ENCODE peak calls at places on chromosomes 5 and 9, in seven cellular contexts. D is nephron progenitor cell, Z is natural killer cell, N is fibroblast of lung, P is choroid plexus epithelial cell, A is fibroblast of the aortic adventitia, L is upper lobe of left lung. E is an unnamed sample.

GRCh38 chr5:59124983-59125960 is 542.4 kb downstream of the RAB3C start:
- DNase-seq in L (no peak), P (peak; percentile 75), Z (no peak), A (no peak), D (peak; percentile 54), N (peak; percentile 57), E (no peak)

GRCh38 chr5:119019431-119020348 is 31.3 kb upstream of the DTWD2 start:
- DNase-seq in Z (no peak), P (no peak), L (peak; percentile 44), D (no peak), N (no peak), A (no peak), E (no peak)

GRCh38 chr5:3599283-3600105 is 3.9 kb downstream of the IRX1 start:
- DNase-seq in D (peak; percentile 63), A (no peak), N (no peak), P (no peak), Z (no peak), L (no peak), E (no peak)

GRCh38 chr5:115588640-115589039 is 13.6 kb downstream of the TICAM2 start:
- DNase-seq in D (no peak), N (no peak), L (no peak), P (no peak), A (no peak), Z (no peak), E (no peak)

GRCh38 chr5:138844812-138845513 is 30.2 kb downstream of the LRRTM2 start:
- DNase-seq in D (no peak), N (peak; percentile 62), Z (no peak), L (no peak), P (peak; percentile 68), A (peak; percentile 90), E (no peak)

GRCh38 chr5:140245354-140245753 is 57.5 kb downstream of the PFDN1 start:
- DNase-seq in D (no peak), L (no peak), N (peak; percentile 19), P (no peak), A (no peak), Z (no peak), E (no peak)

GRCh38 chr5:158560170-158560569 is 539.5 kb downstream of the EBF1 start:
- DNase-seq in Z (no peak), D (no peak), L (no peak), N (no peak), A (peak; percentile 7), P (peak; percentile 56), E (no peak)

GRCh38 chr5:73540192-73540591 is 25.2 kb downstream of the ANKRA2 start:
- DNase-seq in N (peak; percentile 32), A (peak; percentile 35), L (no peak), D (no peak), P (peak; percentile 58), Z (no peak), E (no peak)

GRCh38 chr5:82422751-82423181 is 144.6 kb upstream of the RPS23 start:
- DNase-seq in N (peak; percentile 43), P (no peak), L (peak; percentile 25), A (peak; percentile 96), Z (no peak), D (no peak), E (no peak)

GRCh38 chr9:132160802-132161742 is 786 bp upstream of the NTNG2 start:
- DNase-seq in P (peak; percentile 84), A (peak; percentile 80), D (peak; percentile 41), Z (peak; percentile 60), L (peak; percentile 60), N (peak; percentile 74), E (no peak)

GRCh38 chr5:41009228-41009627 is 61.9 kb downstream of the MROH2B start:
- DNase-seq in Z (no peak), N (no peak), L (no peak), P (no peak), D (no peak), A (peak; percentile 49), E (no peak)

GRCh38 chr5:61333351-61334223 is 1.5 kb downstream of the ZSWIM6 start:
- DNase-seq in Z (peak; percentile 41), N (no peak), L (peak; percentile 66), D (peak; percentile 52), A (peak; percentile 32), P (no peak), E (peak; percentile 44)

GRCh38 chr5:154593091-154593490 is 115.1 kb upstream of the HAND1 start:
- DNase-seq in A (peak; percentile 74), L (no peak), P (peak; percentile 70), N (peak; percentile 83), Z (no peak), D (no peak), E (no peak)

GRCh38 chr5:172973931-172974330 is 9.6 kb upstream of the ATP6V0E1 start:
- DNase-seq in Z (no peak), L (no peak), D (no peak), P (peak; percentile 69), N (no peak), A (no peak), E (no peak)

GRCh38 chr5:91225848-91226686 is 157.1 kb downstream of the ARRDC3 start:
- DNase-seq in L (peak; percentile 59), N (no peak), Z (peak; percentile 26), D (peak; percentile 16), P (no peak), A (no peak), E (peak; percentile 20)

GRCh38 chr5:37720550-37720952 is 119.3 kb downstream of the GDNF start:
- DNase-seq in N (no peak), L (no peak), A (no peak), Z (no peak), P (no peak), D (no peak), E (no peak)

GRCh38 chr5:114447084-114447773 is 85.4 kb downstream of the KCNN2 start:
- DNase-seq in D (no peak), N (peak; percentile 15), Z (no peak), P (peak; percentile 19), A (no peak), L (no peak), E (no peak)
- TF ChIP-seq CTCF in D (peak; percentile 32), N (peak; percentile 21), Z (no peak), P (peak; percentile 40), A (peak; percentile 25), L (no peak), E (peak; percentile 49)

GRCh38 chr5:149425729-149426128 is 46.6 kb upstream of the IL17B start:
- DNase-seq in N (no peak), D (no peak), A (no peak), L (no peak), P (no peak), Z (no peak), E (no peak)

GRCh38 chr5:149421834-149422233 is 42.7 kb upstream of the IL17B start:
- DNase-seq in P (peak; percentile 63), L (no peak), A (peak; percentile 49), N (peak; percentile 83), D (no peak), Z (no peak), E (no peak)

GRCh38 chr5:149424371-149425315 is 45.6 kb upstream of the IL17B start:
- DNase-seq in N (no peak), Z (no peak), A (no peak), L (no peak), P (no peak), D (no peak), E (no peak)

GRCh38 chr5:149422429-149423286 is 43.6 kb upstream of the IL17B start:
- DNase-seq in Z (no peak), A (peak; percentile 82), N (peak; percentile 98), D (peak; percentile 79), L (peak; percentile 45), P (peak; percentile 90), E (no peak)

DNA sequence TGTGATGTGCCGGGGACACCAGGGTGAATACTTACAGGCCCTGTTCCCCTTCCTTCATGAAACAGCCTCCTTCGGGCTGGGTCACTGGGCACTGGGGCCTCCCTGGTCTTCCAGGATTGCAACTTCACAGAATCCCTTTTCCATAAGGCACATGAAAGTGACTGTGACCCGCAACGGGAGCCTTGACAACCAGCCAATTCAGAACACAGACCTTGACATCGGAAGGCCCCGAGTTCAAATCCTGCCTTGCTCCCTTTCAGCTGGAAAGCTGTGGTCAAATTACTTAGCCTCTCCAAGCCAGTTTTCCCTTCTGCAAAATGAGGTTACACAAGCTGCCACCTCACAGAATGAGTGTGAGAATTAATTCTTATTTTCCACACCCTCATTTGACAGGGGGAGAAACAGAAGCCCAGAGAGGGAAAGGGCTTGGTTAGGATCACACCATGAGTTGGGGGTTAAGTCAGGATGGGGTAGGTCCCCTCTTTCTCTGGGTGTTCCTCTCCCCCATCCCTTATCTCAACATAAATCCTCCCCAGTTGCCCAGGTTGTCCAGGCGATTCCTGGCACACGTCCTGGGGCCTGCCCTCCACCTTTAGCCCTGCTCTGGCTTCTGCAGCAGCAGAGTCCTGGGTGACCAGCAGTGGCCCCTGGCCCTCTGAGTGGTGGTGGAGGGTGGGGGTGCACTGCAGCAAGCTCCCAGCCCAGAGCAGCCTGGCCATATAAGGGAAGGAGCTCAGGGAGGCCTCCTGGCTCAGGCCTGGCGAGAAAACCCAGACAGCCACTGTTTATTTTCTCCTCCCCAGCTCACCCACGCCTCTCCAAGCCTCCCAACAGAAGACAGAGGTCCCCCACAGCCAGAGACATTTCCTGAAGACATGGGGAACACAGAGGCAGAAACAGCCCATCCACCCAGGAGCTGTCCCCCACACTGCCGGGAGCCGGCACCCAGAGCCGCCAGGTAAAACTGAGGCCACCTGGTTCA is 44.5 kb upstream of the IL17B start:
- DNase-seq in N (peak; percentile 89), Z (no peak), P (peak; percentile 88), L (no peak), D (no peak), A (no peak), E (no peak)
- TF ChIP-seq CTCF in N (no peak), Z (no peak), P (peak; percentile 11), L (no peak), D (no peak), A (no peak), E (no peak)

DNA sequence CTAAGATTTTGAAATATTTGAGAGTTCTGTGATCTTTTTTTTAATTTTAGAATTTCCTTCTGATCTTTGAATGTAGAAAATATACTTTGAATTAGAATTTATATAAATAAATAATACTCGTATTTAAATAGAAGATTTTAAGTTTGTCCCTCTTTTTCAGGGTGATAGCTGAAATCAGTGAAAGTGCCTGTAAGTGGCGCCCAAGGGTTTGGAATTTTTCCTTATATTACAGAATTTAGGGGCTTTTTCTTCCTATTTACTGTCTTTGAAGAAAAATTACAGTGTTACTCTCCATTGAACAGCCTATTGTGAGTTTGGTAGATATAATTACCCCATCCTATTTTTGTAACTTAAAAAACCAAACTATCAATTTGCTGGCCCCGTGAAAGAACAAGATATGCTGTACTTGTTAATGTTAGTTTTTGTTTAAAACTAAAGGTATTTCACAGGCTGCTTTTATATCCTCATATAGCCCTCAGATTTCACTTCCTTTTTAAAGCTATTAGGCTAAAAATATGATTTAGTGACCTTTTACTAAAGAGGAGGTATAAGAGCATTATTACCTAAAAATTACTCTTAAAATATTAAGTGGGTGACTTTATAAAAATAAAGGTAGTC is 3.2 kb downstream of the MAP3K1 start:
- DNase-seq in A (peak; percentile 53), N (peak; percentile 73), D (no peak), L (no peak), P (peak; percentile 76), Z (no peak), E (no peak)
- TF ChIP-seq CTCF in A (peak; percentile 44), N (peak; percentile 29), D (peak; percentile 24), L (no peak), P (peak; percentile 53), Z (no peak), E (peak; percentile 33)

DNA sequence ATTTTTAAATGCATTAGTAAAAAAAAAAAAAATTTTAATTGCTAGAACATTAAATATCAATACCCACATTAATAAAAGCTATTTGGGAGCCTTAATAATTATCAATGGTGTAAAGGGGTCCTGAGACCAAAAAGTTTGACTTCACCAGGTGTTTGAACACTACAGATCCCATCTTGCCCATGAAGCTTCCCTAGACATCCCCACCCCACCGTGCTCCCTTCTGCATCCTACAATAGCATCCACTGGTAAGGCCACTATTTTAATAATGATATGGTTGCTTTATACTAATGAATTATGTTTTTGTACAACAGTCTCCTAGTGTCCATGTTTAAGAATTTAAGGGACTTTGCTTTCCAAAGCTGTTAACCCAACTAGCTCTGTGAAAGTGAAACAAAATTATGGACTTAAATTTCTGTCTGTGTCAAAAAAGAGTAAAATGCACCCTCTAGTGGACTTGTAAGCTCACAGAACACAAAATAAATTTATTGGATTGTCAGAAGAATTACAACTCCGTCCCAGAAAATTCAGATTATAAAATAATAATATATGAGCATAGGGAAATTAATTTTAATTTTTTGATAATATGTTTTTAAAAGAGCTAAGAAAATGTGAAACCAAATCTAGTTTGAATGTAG is 76.0 kb downstream of the ARL15 start:
- DNase-seq in D (no peak), Z (no peak), N (peak; percentile 81), P (peak; percentile 83), A (peak; percentile 82), L (no peak), E (no peak)
- TF ChIP-seq CTCF in D (peak; percentile 47), Z (peak; percentile 49), N (peak; percentile 34), P (peak; percentile 67), A (peak; percentile 58), L (no peak), E (peak; percentile 67)

E was measured in progenitor cell of endocrine pancreas.